ENCODE peak calls at places on chromosomes 1 and 21, in nine cellular contexts. S is stomach, P is spleen, U is GM23338, Y is sigmoid colon, I is Panc1, A is esophagus muscularis mucosa, B is endothelial cell of umbilical vein, N is vagina. L is an unnamed sample. For H3K4me1, the result is how much of the 10 kb centered on the place peaks cover.

GRCh38 chr1:204468206-204468605 is 26.4 kb downstream of the PIK3C2B start:
- DNase-seq in S (no peak), P (no peak), U (no peak), Y (no peak), I (no peak), A (no peak), B (no peak), N (no peak), L (no peak)

GRCh38 chr1:155944396-155944728 is 2.9 kb downstream of the RXFP4 start:
- DNase-seq in S (no peak), P (peak), U (no peak), Y (no peak), I (no peak), A (no peak), B (no peak), N (no peak), L (no peak)

GRCh38 chr1:177256153-177256814 is 85.5 kb downstream of the BRINP2 start:
- DNase-seq in S (peak), P (peak), U (peak), Y (peak), I (peak), A (no peak), B (peak), N (no peak), L (peak)

GRCh38 chr1:94039514-94039870 is 81.5 kb downstream of the ABCA4 start:
- DNase-seq in S (peak), P (peak), U (peak), Y (peak), I (peak), A (no peak), B (peak), N (no peak), L (peak)

GRCh38 chr1:10670190-10670589 is 126.3 kb downstream of the CASZ1 start:
- DNase-seq in S (no peak), P (no peak), U (no peak), Y (no peak), I (no peak), A (no peak), B (no peak), N (no peak), L (no peak)

GRCh38 chr1:220528049-220528678 is at the start of gene MARK1:
- DNase-seq in S (peak), P (peak), U (peak), Y (peak), I (no peak), A (no peak), B (peak), N (no peak), L (peak)

GRCh38 chr1:151825811-151826660 is 5.6 kb downstream of the RORC start:
- DNase-seq in S (no peak), P (no peak), U (peak), Y (no peak), I (no peak), A (no peak), B (no peak), N (no peak), L (peak)

GRCh38 chr1:233505130-233505529 is 108.8 kb upstream of the KCNK1 start:
- DNase-seq in S (no peak), P (no peak), U (no peak), Y (no peak), I (no peak), A (no peak), B (no peak), N (no peak), L (no peak)

GRCh38 chr1:41006942-41007865 is 14.3 kb downstream of the SLFNL1 start:
- DNase-seq in S (no peak), P (no peak), U (no peak), Y (no peak), I (no peak), A (no peak), B (no peak), N (no peak), L (no peak)

GRCh38 chr1:19840228-19840627 is 25.1 kb upstream of the RNF186 start:
- DNase-seq in S (no peak), P (no peak), U (no peak), Y (no peak), I (no peak), A (no peak), B (no peak), N (no peak), L (no peak)

GRCh38 chr1:25232866-25233784 is 823 bp upstream of the SYF2 start:
- DNase-seq in S (peak), P (peak), U (peak), Y (peak), I (peak), A (peak), B (peak), N (no peak), L (peak)

GRCh38 chr1:22450421-22451021 is 1.1 kb upstream of the ZBTB40 start:
- DNase-seq in S (no peak), P (no peak), U (no peak), Y (no peak), I (no peak), A (no peak), B (no peak), N (no peak), L (no peak)

GRCh38 chr1:87335175-87335992 is 6.7 kb downstream of the LMO4 start:
- DNase-seq in S (peak), P (peak), U (peak), Y (peak), I (no peak), A (no peak), B (peak), N (no peak), L (peak)

DNA sequence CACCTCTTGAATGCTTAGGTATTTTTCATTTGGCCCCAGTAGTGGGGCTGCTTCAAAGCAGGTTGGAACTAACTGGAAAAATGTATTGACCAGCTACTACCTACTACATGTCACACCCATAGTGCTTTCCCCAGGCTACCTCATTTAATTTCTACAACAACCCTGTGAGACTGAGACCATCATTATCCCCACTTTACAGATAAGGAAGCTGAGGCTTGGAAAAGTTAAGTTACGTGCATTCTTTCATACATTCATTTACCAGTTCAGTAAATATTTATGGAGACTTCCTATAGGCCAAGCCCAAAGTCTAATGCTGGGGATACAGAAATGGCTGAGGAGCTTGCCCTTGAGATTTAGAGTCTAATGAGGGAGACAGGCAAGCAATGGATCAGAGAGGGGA is 14.5 kb upstream of the PADI3 start:
- DNase-seq in S (no peak), P (no peak), U (no peak), Y (no peak), I (no peak), A (no peak), B (no peak), N (no peak), L (no peak)
- H3K4me3 ChIP-seq in S (no peak), P (no peak), U (no peak), Y (no peak), I (no peak), A (no peak), B (no peak), N (no peak), L (no peak)

GRCh38 chr1:12053752-12054548 is 9.2 kb upstream of the TNFRSF8 start:
- DNase-seq in S (no peak), P (no peak), U (no peak), Y (no peak), I (no peak), A (no peak), B (no peak), N (no peak), L (no peak)

GRCh38 chr1:12052997-12053686 is 10.0 kb upstream of the TNFRSF8 start:
- DNase-seq in S (no peak), P (peak), U (peak), Y (peak), I (no peak), A (no peak), B (no peak), N (no peak), L (no peak)

GRCh38 chr1:12049625-12050024 is 13.5 kb upstream of the TNFRSF8 start:
- DNase-seq in S (no peak), P (no peak), U (peak), Y (no peak), I (no peak), A (no peak), B (no peak), N (no peak), L (no peak)

GRCh38 chr1:12051361-12051760 is 11.7 kb upstream of the TNFRSF8 start:
- DNase-seq in S (no peak), P (no peak), U (no peak), Y (no peak), I (no peak), A (no peak), B (no peak), N (no peak), L (no peak)

GRCh38 chr1:12052008-12052573 is 11.0 kb upstream of the TNFRSF8 start:
- DNase-seq in S (no peak), P (no peak), U (no peak), Y (peak), I (no peak), A (no peak), B (no peak), N (no peak), L (peak)
- TF ChIP-seq POLR2AphosphoS5 in S (no peak), P (no peak), U (no peak), Y (no peak), I (no peak), A (no peak), B (no peak), N (peak), L (no peak)

DNA sequence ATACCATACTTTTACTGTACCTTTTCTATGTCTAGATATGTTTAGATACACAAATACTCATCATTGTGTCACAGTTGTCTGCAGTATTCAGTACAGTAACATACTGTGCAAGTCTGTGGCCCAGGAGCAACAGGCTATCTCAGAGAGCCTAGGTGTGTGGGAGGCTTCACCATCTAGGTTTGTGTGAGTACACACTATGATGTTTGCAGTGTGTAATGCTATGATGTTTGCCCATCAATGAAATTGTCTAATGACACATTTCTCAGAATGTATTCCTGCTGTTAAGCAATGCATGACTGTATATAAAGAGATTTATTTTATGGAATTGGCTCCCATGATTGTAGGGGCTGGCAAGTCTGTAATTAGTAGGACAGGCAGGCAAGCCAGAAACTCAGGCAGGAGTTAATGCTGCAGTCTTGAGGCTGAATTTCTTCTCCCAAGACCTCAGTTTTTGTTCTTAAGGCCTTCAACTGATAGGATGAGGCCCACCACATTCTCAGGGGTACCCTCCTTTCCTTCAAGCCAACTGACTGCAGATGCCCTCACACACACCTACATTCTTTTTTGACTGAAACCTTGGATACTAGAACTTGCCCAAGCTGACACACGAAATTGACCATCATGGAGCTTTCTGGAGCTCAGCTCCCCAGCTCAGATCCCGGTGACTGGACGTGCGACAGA is 7.7 kb upstream of the AGTRAP start:
- DNase-seq in S (no peak), P (no peak), U (no peak), Y (no peak), I (no peak), A (no peak), B (no peak), N (no peak), L (no peak)
- H3K4me1 ChIP-seq in S (under half), P (half or more), U (under half), Y (under half), I (under half), A (under half), B (under half), N (under half), L (under half)

DNA sequence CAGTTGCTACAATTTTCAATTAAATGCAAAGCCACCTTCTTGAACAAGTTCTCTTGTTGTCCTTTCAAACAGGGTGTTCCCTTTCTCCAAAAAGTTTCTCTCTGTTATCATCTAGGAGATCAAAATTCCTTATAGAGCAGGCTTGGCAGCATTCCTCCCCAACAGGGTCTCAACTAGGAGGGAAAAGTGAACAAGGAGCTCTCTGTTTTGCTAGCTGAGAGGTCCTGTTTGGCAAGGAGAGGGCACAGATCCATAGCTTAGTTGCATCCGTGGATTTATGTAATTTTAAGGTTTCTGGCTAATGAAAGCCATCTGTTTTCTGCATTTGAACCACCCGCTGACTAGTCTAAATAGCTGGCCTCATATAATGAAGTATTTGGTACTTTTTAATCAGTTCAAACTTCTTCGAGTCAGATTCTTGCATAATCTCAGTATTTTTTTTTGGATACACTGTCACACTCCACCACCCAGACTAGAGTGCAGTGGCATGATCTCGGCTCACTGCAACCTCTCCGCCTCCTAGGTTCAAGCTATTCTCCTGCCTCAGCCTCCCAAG is 54.0 kb downstream of the APP start:
- DNase-seq in S (no peak), P (no peak), U (peak), Y (no peak), I (no peak), A (no peak), B (no peak), N (no peak), L (no peak)
- H3K4me3 ChIP-seq in S (no peak), P (no peak), U (no peak), Y (no peak), I (no peak), A (no peak), B (no peak), N (no peak), L (no peak)

GRCh38 chr21:32338209-32338921 is 39.7 kb downstream of the MRAP start:
- DNase-seq in S (no peak), P (no peak), U (no peak), Y (no peak), I (no peak), A (no peak), B (no peak), N (no peak), L (no peak)
- TF ChIP-seq POLR2AphosphoS5 in S (no peak), P (no peak), U (no peak), Y (no peak), I (no peak), A (no peak), B (no peak), N (no peak), L (no peak)

GRCh38 chr1:37477198-37477931 is 3.0 kb downstream of the ZC3H12A start:
- DNase-seq in S (peak), P (peak), U (peak), Y (no peak), I (no peak), A (no peak), B (peak), N (no peak), L (peak)
- H3K4me1 ChIP-seq in S (half or more), P (half or more), U (under half), Y (half or more), I (half or more), A (half or more), B (half or more), N (half or more), L (half or more)

DNA sequence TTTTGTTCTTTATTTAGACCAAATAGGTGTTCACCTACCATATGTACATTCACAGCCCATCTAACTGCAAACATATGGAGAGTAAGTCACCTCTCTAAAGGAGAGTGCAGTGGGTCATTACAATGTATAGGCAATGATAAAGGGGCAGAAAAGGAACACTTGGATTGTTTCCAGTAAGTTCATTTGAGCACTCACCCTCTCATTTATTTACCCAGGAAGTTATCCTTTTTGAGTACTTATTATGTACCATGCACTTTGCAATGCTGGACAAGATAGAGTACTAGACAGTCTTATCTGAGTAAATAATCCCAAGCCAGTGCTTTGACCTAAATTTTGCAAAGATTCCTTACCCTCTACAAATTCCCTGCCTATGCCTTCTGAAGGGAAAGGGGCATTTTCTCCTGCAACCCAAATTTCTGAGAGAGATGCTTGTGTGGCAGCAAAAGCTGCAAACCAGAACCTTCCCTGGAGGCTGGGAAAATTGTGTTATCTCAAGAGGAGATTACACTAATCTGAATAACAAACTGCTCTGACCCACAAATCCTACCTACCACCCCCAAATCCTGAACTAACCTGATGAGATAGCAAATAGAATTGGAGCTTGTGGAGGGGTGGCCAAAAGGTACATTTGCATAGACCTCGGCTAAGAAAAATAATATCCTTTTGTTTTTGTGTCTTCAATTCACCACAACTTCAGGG is 18.6 kb upstream of the RGS8 start:
- DNase-seq in S (no peak), P (no peak), U (no peak), Y (no peak), I (no peak), A (no peak), B (no peak), N (no peak), L (no peak)
- H3K4me3 ChIP-seq in S (no peak), P (no peak), U (no peak), Y (no peak), I (no peak), A (no peak), B (no peak), N (no peak), L (no peak)

DNA sequence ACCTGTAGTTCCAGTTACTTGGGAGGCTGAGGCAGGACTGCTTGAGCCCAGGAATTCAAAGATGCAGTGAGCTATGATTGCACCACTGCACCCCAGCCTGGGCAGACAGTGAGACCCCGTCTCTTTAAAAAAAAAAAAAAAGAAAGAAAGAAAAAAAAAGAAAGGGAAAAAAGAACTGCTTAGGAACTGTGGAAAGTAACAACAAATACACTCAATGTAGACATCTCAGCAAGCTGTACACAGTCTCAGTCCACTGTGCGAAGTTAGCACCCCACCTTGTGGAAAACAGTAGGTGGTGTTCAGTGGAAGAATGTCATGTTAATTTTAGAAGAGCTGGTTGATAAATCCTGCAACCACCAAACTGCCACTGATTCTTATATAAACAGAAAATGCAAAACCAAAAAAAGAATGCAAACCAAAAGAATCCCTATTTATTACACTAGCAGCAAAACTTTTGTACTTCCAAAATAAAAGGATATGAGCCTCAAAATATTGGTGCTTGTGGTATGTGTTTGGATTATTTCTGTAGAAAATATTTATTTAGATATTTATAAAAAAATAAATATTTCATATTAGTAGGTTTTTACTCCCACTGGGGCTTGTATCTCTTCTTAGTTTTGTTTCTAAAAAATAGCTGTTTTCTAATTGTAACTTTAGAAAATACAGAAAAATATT is 31.1 kb downstream of the ALG14 start:
- DNase-seq in S (peak), P (no peak), U (no peak), Y (peak), I (peak), A (no peak), B (peak), N (no peak), L (peak)
- TF ChIP-seq POLR2AphosphoS5 in S (no peak), P (no peak), U (no peak), Y (no peak), I (no peak), A (peak), B (no peak), N (no peak), L (peak)

GRCh38 chr21:34593423-34593822 is 21.5 kb downstream of the RCAN1 start:
- DNase-seq in S (peak), P (no peak), U (no peak), Y (no peak), I (no peak), A (no peak), B (no peak), N (no peak), L (no peak)

GRCh38 chr21:34593954-34594531 is 20.9 kb downstream of the RCAN1 start:
- DNase-seq in S (no peak), P (no peak), U (no peak), Y (peak), I (no peak), A (no peak), B (peak), N (no peak), L (no peak)

GRCh38 chr21:34592573-34592972 is 22.3 kb downstream of the RCAN1 start:
- DNase-seq in S (no peak), P (no peak), U (no peak), Y (no peak), I (no peak), A (no peak), B (peak), N (no peak), L (no peak)

GRCh38 chr21:34592120-34592561 is 22.8 kb downstream of the RCAN1 start:
- DNase-seq in S (peak), P (no peak), U (no peak), Y (no peak), I (no peak), A (no peak), B (no peak), N (no peak), L (peak)

GRCh38 chr21:34589511-34590282 is 25.2 kb downstream of the RCAN1 start:
- DNase-seq in S (no peak), P (no peak), U (no peak), Y (no peak), I (no peak), A (no peak), B (no peak), N (no peak), L (no peak)
- H3K4me1 ChIP-seq in S (under half), P (under half), U (under half), Y (under half), I (under half), A (under half), B (under half), N (under half), L (under half)

GRCh38 chr21:38960251-38960650 is 154.5 kb downstream of the ETS2 start:
- DNase-seq in S (no peak), P (no peak), U (no peak), Y (no peak), I (no peak), A (no peak), B (no peak), N (no peak), L (no peak)
- H3K4me3 ChIP-seq in S (no peak), P (no peak), U (no peak), Y (no peak), I (no peak), A (no peak), B (no peak), N (no peak), L (no peak)

L was measured in transverse colon.